ENCODE peak calls at places on chromosomes 13 and 19, in eight cellular contexts. One of them, this sample, is unnamed. For H3K4me1 and H3K36me3, the result is how much of the 10 kb centered on the place peaks cover.

GRCh38 chr19:43395561-43395960 is 19.1 kb upstream of the TEX101 start:
- DNase-seq in cardiac muscle cell: no peak
- DNase-seq in heart left ventricle: no peak
- DNase-seq in gastrocnemius medialis: no peak
- DNase-seq in tibial nerve: no peak
- DNase-seq in colonic mucosa: peak
- DNase-seq in left lung: no peak
- DNase-seq in CD8-positive, alpha-beta memory T cell: no peak
- DNase-seq in this sample: no peak

GRCh38 chr13:33280923-33281322 is 4.6 kb downstream of the STARD13 start:
- DNase-seq in cardiac muscle cell: no peak
- DNase-seq in heart left ventricle: no peak
- DNase-seq in gastrocnemius medialis: no peak
- DNase-seq in tibial nerve: no peak
- DNase-seq in colonic mucosa: no peak
- DNase-seq in left lung: no peak
- DNase-seq in CD8-positive, alpha-beta memory T cell: no peak
- DNase-seq in this sample: no peak

GRCh38 chr19:35107541-35107939 is 8.1 kb upstream of the FXYD3 start:
- DNase-seq in cardiac muscle cell: no peak
- DNase-seq in heart left ventricle: no peak
- DNase-seq in gastrocnemius medialis: no peak
- DNase-seq in tibial nerve: peak
- DNase-seq in colonic mucosa: peak
- DNase-seq in left lung: no peak
- DNase-seq in CD8-positive, alpha-beta memory T cell: no peak
- DNase-seq in this sample: no peak

GRCh38 chr19:50266896-50267295 is 62.3 kb downstream of the KCNC3 start:
- DNase-seq in cardiac muscle cell: no peak
- DNase-seq in heart left ventricle: no peak
- DNase-seq in gastrocnemius medialis: no peak
- DNase-seq in tibial nerve: no peak
- DNase-seq in colonic mucosa: peak
- DNase-seq in left lung: no peak
- DNase-seq in CD8-positive, alpha-beta memory T cell: peak
- DNase-seq in this sample: no peak

GRCh38 chr19:1747285-1748114 is 5.8 kb upstream of the ONECUT3 start:
- DNase-seq in cardiac muscle cell: no peak
- DNase-seq in heart left ventricle: no peak
- DNase-seq in gastrocnemius medialis: no peak
- DNase-seq in tibial nerve: no peak
- DNase-seq in colonic mucosa: peak
- DNase-seq in left lung: no peak
- DNase-seq in CD8-positive, alpha-beta memory T cell: peak
- DNase-seq in this sample: no peak

GRCh38 chr19:31378404-31378803 is 29.2 kb upstream of the TSHZ3 start:
- DNase-seq in cardiac muscle cell: no peak
- DNase-seq in heart left ventricle: peak
- DNase-seq in gastrocnemius medialis: no peak
- DNase-seq in tibial nerve: peak
- DNase-seq in colonic mucosa: peak
- DNase-seq in left lung: no peak
- DNase-seq in CD8-positive, alpha-beta memory T cell: no peak
- DNase-seq in this sample: no peak

GRCh38 chr13:47480121-47480520 is 521.0 kb downstream of the SUCLA2 start:
- DNase-seq in cardiac muscle cell: no peak
- DNase-seq in heart left ventricle: no peak
- DNase-seq in gastrocnemius medialis: no peak
- DNase-seq in tibial nerve: no peak
- DNase-seq in colonic mucosa: no peak
- DNase-seq in left lung: no peak
- DNase-seq in CD8-positive, alpha-beta memory T cell: no peak
- DNase-seq in this sample: no peak

GRCh38 chr19:30063184-30064020 is 121.4 kb downstream of the URI1 start:
- DNase-seq in cardiac muscle cell: no peak
- DNase-seq in heart left ventricle: no peak
- DNase-seq in gastrocnemius medialis: no peak
- DNase-seq in tibial nerve: no peak
- DNase-seq in colonic mucosa: no peak
- DNase-seq in left lung: no peak
- DNase-seq in CD8-positive, alpha-beta memory T cell: no peak
- DNase-seq in this sample: no peak

GRCh38 chr19:10363789-10364281 is 16.5 kb downstream of the TYK2 start:
- DNase-seq in cardiac muscle cell: no peak
- DNase-seq in heart left ventricle: no peak
- DNase-seq in gastrocnemius medialis: no peak
- DNase-seq in tibial nerve: no peak
- DNase-seq in colonic mucosa: no peak
- DNase-seq in left lung: no peak
- DNase-seq in CD8-positive, alpha-beta memory T cell: no peak
- DNase-seq in this sample: no peak

GRCh38 chr19:43518051-43518450 is 8.9 kb downstream of the ETHE1 start:
- DNase-seq in cardiac muscle cell: no peak
- DNase-seq in heart left ventricle: no peak
- DNase-seq in gastrocnemius medialis: no peak
- DNase-seq in tibial nerve: no peak
- DNase-seq in colonic mucosa: no peak
- DNase-seq in left lung: no peak
- DNase-seq in CD8-positive, alpha-beta memory T cell: no peak
- DNase-seq in this sample: no peak

GRCh38 chr13:26540319-26540718 is 17.2 kb upstream of the WASF3 start:
- DNase-seq in cardiac muscle cell: no peak
- DNase-seq in heart left ventricle: no peak
- DNase-seq in gastrocnemius medialis: no peak
- DNase-seq in tibial nerve: no peak
- DNase-seq in colonic mucosa: no peak
- DNase-seq in left lung: no peak
- DNase-seq in CD8-positive, alpha-beta memory T cell: no peak
- DNase-seq in this sample: no peak

GRCh38 chr13:98083936-98084335 is 59.0 kb upstream of the FARP1 start:
- DNase-seq in cardiac muscle cell: no peak
- DNase-seq in heart left ventricle: no peak
- DNase-seq in gastrocnemius medialis: no peak
- DNase-seq in tibial nerve: no peak
- DNase-seq in colonic mucosa: no peak
- DNase-seq in left lung: no peak
- DNase-seq in CD8-positive, alpha-beta memory T cell: no peak
- DNase-seq in this sample: no peak

GRCh38 chr13:27137759-27138158 is 33.9 kb downstream of the USP12 start:
- DNase-seq in cardiac muscle cell: no peak
- DNase-seq in heart left ventricle: peak
- DNase-seq in gastrocnemius medialis: peak
- DNase-seq in tibial nerve: no peak
- DNase-seq in colonic mucosa: no peak
- DNase-seq in left lung: no peak
- DNase-seq in CD8-positive, alpha-beta memory T cell: no peak
- DNase-seq in this sample: no peak

GRCh38 chr13:109148243-109148642 is 518.8 kb downstream of the MYO16 start:
- DNase-seq in cardiac muscle cell: no peak
- DNase-seq in heart left ventricle: no peak
- DNase-seq in gastrocnemius medialis: no peak
- DNase-seq in tibial nerve: no peak
- DNase-seq in colonic mucosa: no peak
- DNase-seq in left lung: no peak
- DNase-seq in CD8-positive, alpha-beta memory T cell: no peak
- DNase-seq in this sample: no peak
- H3K4me1 ChIP-seq in cardiac muscle cell: under half
- H3K4me1 ChIP-seq in heart left ventricle: under half
- H3K4me1 ChIP-seq in gastrocnemius medialis: under half
- H3K4me1 ChIP-seq in tibial nerve: under half
- H3K4me1 ChIP-seq in colonic mucosa: under half
- H3K4me1 ChIP-seq in left lung: under half
- H3K4me1 ChIP-seq in CD8-positive, alpha-beta memory T cell: under half
- H3K4me1 ChIP-seq in this sample: under half

GRCh38 chr19:55048446-55048845 is 10.4 kb upstream of the GP6 start:
- DNase-seq in cardiac muscle cell: no peak
- DNase-seq in heart left ventricle: no peak
- DNase-seq in gastrocnemius medialis: no peak
- DNase-seq in tibial nerve: no peak
- DNase-seq in colonic mucosa: no peak
- DNase-seq in left lung: no peak
- DNase-seq in CD8-positive, alpha-beta memory T cell: no peak
- DNase-seq in this sample: no peak
- H3K36me3 ChIP-seq in cardiac muscle cell: under half
- H3K36me3 ChIP-seq in heart left ventricle: half or more
- H3K36me3 ChIP-seq in gastrocnemius medialis: under half
- H3K36me3 ChIP-seq in tibial nerve: half or more
- H3K36me3 ChIP-seq in colonic mucosa: under half
- H3K36me3 ChIP-seq in left lung: half or more
- H3K36me3 ChIP-seq in CD8-positive, alpha-beta memory T cell: under half
- H3K36me3 ChIP-seq in this sample: half or more

DNA sequence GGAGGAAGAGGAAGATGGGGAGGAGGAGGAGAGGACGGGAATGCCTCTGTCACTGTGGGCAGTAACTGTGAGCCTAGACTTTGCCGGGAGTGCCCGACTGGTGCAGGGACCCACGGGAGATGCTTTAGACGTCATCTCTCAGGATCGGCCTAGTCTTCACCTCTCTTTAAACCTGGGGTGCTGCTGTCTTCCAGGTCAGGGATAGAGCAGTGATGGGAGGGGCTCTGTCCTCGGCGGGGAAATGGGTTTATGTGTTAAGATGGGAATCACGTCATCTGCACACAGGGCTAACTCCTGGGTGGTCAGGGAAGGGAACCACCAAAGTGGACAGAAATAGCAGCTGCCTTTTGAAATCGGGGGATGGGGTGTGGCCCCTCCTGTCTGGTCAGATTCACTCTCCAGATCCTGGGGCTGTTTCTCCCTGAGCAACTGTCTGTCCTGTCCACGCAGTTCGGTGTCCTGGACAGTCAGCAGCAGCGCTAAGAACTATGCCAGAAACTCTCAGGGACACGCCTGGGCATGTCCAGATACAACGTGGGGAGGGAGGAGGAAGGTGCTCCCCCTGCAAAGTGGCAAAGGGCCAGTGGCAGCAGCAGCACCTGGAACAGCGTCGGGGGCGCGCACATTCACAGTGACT is 26.8 kb downstream of the GAS6 start:
- DNase-seq in cardiac muscle cell: peak
- DNase-seq in heart left ventricle: peak
- DNase-seq in gastrocnemius medialis: peak
- DNase-seq in tibial nerve: peak
- DNase-seq in colonic mucosa: peak
- DNase-seq in left lung: no peak
- DNase-seq in CD8-positive, alpha-beta memory T cell: no peak
- DNase-seq in this sample: peak
- H3K27ac ChIP-seq in cardiac muscle cell: peak
- H3K27ac ChIP-seq in heart left ventricle: peak
- H3K27ac ChIP-seq in gastrocnemius medialis: peak
- H3K27ac ChIP-seq in tibial nerve: peak
- H3K27ac ChIP-seq in colonic mucosa: peak
- H3K27ac ChIP-seq in left lung: peak
- H3K27ac ChIP-seq in CD8-positive, alpha-beta memory T cell: no peak
- H3K27ac ChIP-seq in this sample: peak

DNA sequence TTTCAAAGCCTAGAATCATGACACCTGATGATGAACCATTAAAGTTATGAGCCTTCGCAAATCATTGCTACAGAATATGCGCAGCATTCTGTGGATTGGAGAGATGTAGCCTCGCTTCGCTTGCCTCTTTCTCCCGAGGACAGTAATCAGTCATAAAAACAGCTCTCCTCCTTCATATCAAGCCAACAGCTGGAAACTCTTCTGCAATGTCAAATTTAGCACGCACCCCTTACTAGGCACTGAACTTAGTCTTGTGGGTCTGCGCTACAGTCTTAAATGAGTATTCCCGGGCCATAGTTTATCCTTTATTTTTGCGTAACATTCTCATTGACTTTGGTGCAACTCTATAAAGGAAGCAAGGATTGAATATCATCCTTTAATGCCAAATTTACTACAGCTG is 79.5 kb downstream of the DACH1 start:
- DNase-seq in cardiac muscle cell: no peak
- DNase-seq in heart left ventricle: no peak
- DNase-seq in gastrocnemius medialis: no peak
- DNase-seq in tibial nerve: no peak
- DNase-seq in colonic mucosa: no peak
- DNase-seq in left lung: no peak
- DNase-seq in CD8-positive, alpha-beta memory T cell: no peak
- DNase-seq in this sample: no peak
- H3K4me1 ChIP-seq in cardiac muscle cell: under half
- H3K4me1 ChIP-seq in heart left ventricle: under half
- H3K4me1 ChIP-seq in gastrocnemius medialis: under half
- H3K4me1 ChIP-seq in tibial nerve: under half
- H3K4me1 ChIP-seq in colonic mucosa: under half
- H3K4me1 ChIP-seq in left lung: under half
- H3K4me1 ChIP-seq in CD8-positive, alpha-beta memory T cell: under half
- H3K4me1 ChIP-seq in this sample: under half

GRCh38 chr19:57245066-57245465 is 4.6 kb downstream of the ZNF805 start:
- DNase-seq in cardiac muscle cell: no peak
- DNase-seq in heart left ventricle: no peak
- DNase-seq in gastrocnemius medialis: no peak
- DNase-seq in tibial nerve: no peak
- DNase-seq in colonic mucosa: no peak
- DNase-seq in left lung: no peak
- DNase-seq in CD8-positive, alpha-beta memory T cell: no peak
- DNase-seq in this sample: no peak
- H3K36me3 ChIP-seq in cardiac muscle cell: under half
- H3K36me3 ChIP-seq in heart left ventricle: half or more
- H3K36me3 ChIP-seq in gastrocnemius medialis: half or more
- H3K36me3 ChIP-seq in tibial nerve: half or more
- H3K36me3 ChIP-seq in colonic mucosa: under half
- H3K36me3 ChIP-seq in left lung: half or more
- H3K36me3 ChIP-seq in CD8-positive, alpha-beta memory T cell: under half
- H3K36me3 ChIP-seq in this sample: half or more

DNA sequence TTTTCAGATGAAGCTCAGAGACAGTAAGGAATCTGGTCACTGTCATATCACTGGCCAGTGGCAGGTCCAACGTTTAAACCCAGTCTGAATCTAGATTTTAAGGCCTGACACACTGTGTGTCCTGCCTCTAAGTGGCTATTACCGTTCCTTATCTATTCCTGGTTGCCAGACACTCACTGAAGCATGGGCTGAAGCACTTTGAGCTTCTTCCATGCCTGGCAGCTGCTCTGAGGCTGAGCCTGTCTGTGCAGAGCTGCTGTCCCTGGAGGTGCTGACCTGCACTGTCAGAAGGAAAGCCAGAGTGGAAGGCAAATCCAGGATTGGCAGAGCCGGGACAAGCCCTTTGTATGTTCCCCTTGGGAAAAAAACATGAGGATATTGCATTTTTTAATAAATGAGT is 109.2 kb upstream of the SLC7A1 start:
- DNase-seq in cardiac muscle cell: peak
- DNase-seq in heart left ventricle: peak
- DNase-seq in gastrocnemius medialis: no peak
- DNase-seq in tibial nerve: no peak
- DNase-seq in colonic mucosa: no peak
- DNase-seq in left lung: no peak
- DNase-seq in CD8-positive, alpha-beta memory T cell: no peak
- DNase-seq in this sample: no peak
- H3K27ac ChIP-seq in cardiac muscle cell: peak
- H3K27ac ChIP-seq in heart left ventricle: no peak
- H3K27ac ChIP-seq in gastrocnemius medialis: no peak
- H3K27ac ChIP-seq in tibial nerve: peak
- H3K27ac ChIP-seq in colonic mucosa: no peak
- H3K27ac ChIP-seq in left lung: no peak
- H3K27ac ChIP-seq in CD8-positive, alpha-beta memory T cell: no peak
- H3K27ac ChIP-seq in this sample: no peak